ENCODE peak calls at places on chromosome 22, in six cellular contexts. One of them, this sample, is unnamed.

GRCh38 chr22:49367016-49367697 is 460.5 kb downstream of the BRD1 start:
- DNase-seq in foreskin fibroblast: peak
- DNase-seq in breast epithelium: peak
- DNase-seq in heart left ventricle: no peak
- DNase-seq in CD8-positive, alpha-beta memory T cell: no peak
- DNase-seq in IMR-90: no peak
- DNase-seq in this sample: no peak

GRCh38 chr22:49330421-49331222 is 497.1 kb downstream of the BRD1 start:
- DNase-seq in foreskin fibroblast: no peak
- DNase-seq in breast epithelium: peak
- DNase-seq in heart left ventricle: no peak
- DNase-seq in CD8-positive, alpha-beta memory T cell: no peak
- DNase-seq in IMR-90: no peak
- DNase-seq in this sample: no peak

GRCh38 chr22:44000123-44000522 is 24.0 kb upstream of the PARVB start:
- DNase-seq in foreskin fibroblast: no peak
- DNase-seq in breast epithelium: no peak
- DNase-seq in heart left ventricle: no peak
- DNase-seq in CD8-positive, alpha-beta memory T cell: no peak
- DNase-seq in IMR-90: no peak
- DNase-seq in this sample: no peak

GRCh38 chr22:49779226-49779625 is 48.4 kb downstream of the BRD1 start:
- DNase-seq in foreskin fibroblast: no peak
- DNase-seq in breast epithelium: no peak
- DNase-seq in heart left ventricle: no peak
- DNase-seq in CD8-positive, alpha-beta memory T cell: no peak
- DNase-seq in IMR-90: no peak
- DNase-seq in this sample: no peak

GRCh38 chr22:48141301-48141700 is 1378.9 kb downstream of the TBC1D22A start:
- DNase-seq in foreskin fibroblast: no peak
- DNase-seq in breast epithelium: no peak
- DNase-seq in heart left ventricle: no peak
- DNase-seq in CD8-positive, alpha-beta memory T cell: no peak
- DNase-seq in IMR-90: no peak
- DNase-seq in this sample: no peak

GRCh38 chr22:42317691-42318547 is 47.5 kb upstream of the TCF20 start:
- DNase-seq in foreskin fibroblast: no peak
- DNase-seq in breast epithelium: peak
- DNase-seq in heart left ventricle: peak
- DNase-seq in CD8-positive, alpha-beta memory T cell: no peak
- DNase-seq in IMR-90: no peak
- DNase-seq in this sample: no peak

GRCh38 chr22:17875631-17876030 is 101.4 kb upstream of the BID start:
- DNase-seq in foreskin fibroblast: no peak
- DNase-seq in breast epithelium: no peak
- DNase-seq in heart left ventricle: no peak
- DNase-seq in CD8-positive, alpha-beta memory T cell: no peak
- DNase-seq in IMR-90: no peak
- DNase-seq in this sample: no peak

GRCh38 chr22:30823015-30823370 is 128.3 kb downstream of the OSBP2 start:
- DNase-seq in foreskin fibroblast: peak
- DNase-seq in breast epithelium: no peak
- DNase-seq in heart left ventricle: no peak
- DNase-seq in CD8-positive, alpha-beta memory T cell: no peak
- DNase-seq in IMR-90: no peak
- DNase-seq in this sample: no peak

GRCh38 chr22:43305806-43306205 is 37.4 kb downstream of the SCUBE1 start:
- DNase-seq in foreskin fibroblast: no peak
- DNase-seq in breast epithelium: no peak
- DNase-seq in heart left ventricle: peak
- DNase-seq in CD8-positive, alpha-beta memory T cell: no peak
- DNase-seq in IMR-90: no peak
- DNase-seq in this sample: no peak

GRCh38 chr22:50674606-50675552 is 2.3 kb downstream of the SHANK3 start:
- DNase-seq in foreskin fibroblast: peak
- DNase-seq in breast epithelium: peak
- DNase-seq in heart left ventricle: no peak
- DNase-seq in CD8-positive, alpha-beta memory T cell: no peak
- DNase-seq in IMR-90: no peak
- DNase-seq in this sample: no peak

GRCh38 chr22:24975813-24976341 is 23.4 kb downstream of the KIAA1671 start:
- DNase-seq in foreskin fibroblast: no peak
- DNase-seq in breast epithelium: peak
- DNase-seq in heart left ventricle: no peak
- DNase-seq in CD8-positive, alpha-beta memory T cell: no peak
- DNase-seq in IMR-90: no peak
- DNase-seq in this sample: no peak

GRCh38 chr22:34669001-34669400 is 397.0 kb upstream of the ISX start:
- DNase-seq in foreskin fibroblast: peak
- DNase-seq in breast epithelium: no peak
- DNase-seq in heart left ventricle: no peak
- DNase-seq in CD8-positive, alpha-beta memory T cell: no peak
- DNase-seq in IMR-90: no peak
- DNase-seq in this sample: no peak

GRCh38 chr22:48782817-48783511 is 1044.7 kb downstream of the BRD1 start:
- DNase-seq in foreskin fibroblast: no peak
- DNase-seq in breast epithelium: no peak
- DNase-seq in heart left ventricle: peak
- DNase-seq in CD8-positive, alpha-beta memory T cell: no peak
- DNase-seq in IMR-90: no peak
- DNase-seq in this sample: no peak

GRCh38 chr22:50526849-50527801 is 1.7 kb upstream of the SCO2 start:
- DNase-seq in foreskin fibroblast: peak
- DNase-seq in breast epithelium: peak
- DNase-seq in heart left ventricle: peak
- DNase-seq in CD8-positive, alpha-beta memory T cell: no peak
- DNase-seq in IMR-90: no peak
- DNase-seq in this sample: no peak

GRCh38 chr22:48310740-48311139 is 1516.9 kb downstream of the BRD1 start:
- DNase-seq in foreskin fibroblast: no peak
- DNase-seq in breast epithelium: no peak
- DNase-seq in heart left ventricle: no peak
- DNase-seq in CD8-positive, alpha-beta memory T cell: no peak
- DNase-seq in IMR-90: no peak
- DNase-seq in this sample: no peak

GRCh38 chr22:42272431-42273004 is 2.1 kb upstream of the TCF20 start:
- DNase-seq in foreskin fibroblast: no peak
- DNase-seq in breast epithelium: no peak
- DNase-seq in heart left ventricle: no peak
- DNase-seq in CD8-positive, alpha-beta memory T cell: no peak
- DNase-seq in IMR-90: no peak
- DNase-seq in this sample: no peak

GRCh38 chr22:42432818-42433217 is 615 bp upstream of the NFAM1 start:
- DNase-seq in foreskin fibroblast: no peak
- DNase-seq in breast epithelium: no peak
- DNase-seq in heart left ventricle: no peak
- DNase-seq in CD8-positive, alpha-beta memory T cell: no peak
- DNase-seq in IMR-90: no peak
- DNase-seq in this sample: no peak

GRCh38 chr22:35972559-35972958 is 56.1 kb downstream of the RBFOX2 start:
- DNase-seq in foreskin fibroblast: peak
- DNase-seq in breast epithelium: no peak
- DNase-seq in heart left ventricle: no peak
- DNase-seq in CD8-positive, alpha-beta memory T cell: no peak
- DNase-seq in IMR-90: no peak
- DNase-seq in this sample: no peak

GRCh38 chr22:36277482-36278291 is 24.8 kb downstream of the APOL1 start:
- DNase-seq in foreskin fibroblast: peak
- DNase-seq in breast epithelium: no peak
- DNase-seq in heart left ventricle: no peak
- DNase-seq in CD8-positive, alpha-beta memory T cell: peak
- DNase-seq in IMR-90: peak
- DNase-seq in this sample: peak

GRCh38 chr22:42283288-42284229 is 13.1 kb upstream of the TCF20 start:
- DNase-seq in foreskin fibroblast: peak
- DNase-seq in breast epithelium: no peak
- DNase-seq in heart left ventricle: no peak
- DNase-seq in CD8-positive, alpha-beta memory T cell: no peak
- DNase-seq in IMR-90: no peak
- DNase-seq in this sample: no peak

GRCh38 chr22:41775976-41776375 is 24.5 kb upstream of the CCDC134 start:
- DNase-seq in foreskin fibroblast: no peak
- DNase-seq in breast epithelium: no peak
- DNase-seq in heart left ventricle: no peak
- DNase-seq in CD8-positive, alpha-beta memory T cell: no peak
- DNase-seq in IMR-90: no peak
- DNase-seq in this sample: no peak

GRCh38 chr22:34804588-34804987 is 261.4 kb upstream of the ISX start:
- DNase-seq in foreskin fibroblast: no peak
- DNase-seq in breast epithelium: no peak
- DNase-seq in heart left ventricle: no peak
- DNase-seq in CD8-positive, alpha-beta memory T cell: no peak
- DNase-seq in IMR-90: no peak
- DNase-seq in this sample: peak

GRCh38 chr22:50305658-50306566 is 1.5 kb downstream of the PLXNB2 start:
- DNase-seq in foreskin fibroblast: peak
- DNase-seq in breast epithelium: peak
- DNase-seq in heart left ventricle: peak
- DNase-seq in CD8-positive, alpha-beta memory T cell: no peak
- DNase-seq in IMR-90: peak
- DNase-seq in this sample: no peak

GRCh38 chr22:30876221-30876751 is 92.3 kb downstream of the MORC2 start:
- DNase-seq in foreskin fibroblast: no peak
- DNase-seq in breast epithelium: no peak
- DNase-seq in heart left ventricle: no peak
- DNase-seq in CD8-positive, alpha-beta memory T cell: no peak
- DNase-seq in IMR-90: no peak
- DNase-seq in this sample: no peak

GRCh38 chr22:36180038-36180880 is 19.7 kb upstream of the APOL3 start:
- DNase-seq in foreskin fibroblast: peak
- DNase-seq in breast epithelium: peak
- DNase-seq in heart left ventricle: peak
- DNase-seq in CD8-positive, alpha-beta memory T cell: peak
- DNase-seq in IMR-90: peak
- DNase-seq in this sample: peak

GRCh38 chr22:45211435-45211834 is 29.3 kb downstream of the KIAA0930 start:
- DNase-seq in foreskin fibroblast: no peak
- DNase-seq in breast epithelium: no peak
- DNase-seq in heart left ventricle: no peak
- DNase-seq in CD8-positive, alpha-beta memory T cell: no peak
- DNase-seq in IMR-90: no peak
- DNase-seq in this sample: no peak
- H3K4me3 ChIP-seq in foreskin fibroblast: peak
- H3K4me3 ChIP-seq in breast epithelium: peak
- H3K4me3 ChIP-seq in heart left ventricle: peak
- H3K4me3 ChIP-seq in CD8-positive, alpha-beta memory T cell: no peak
- H3K4me3 ChIP-seq in IMR-90: no peak
- H3K4me3 ChIP-seq in this sample: no peak

DNA sequence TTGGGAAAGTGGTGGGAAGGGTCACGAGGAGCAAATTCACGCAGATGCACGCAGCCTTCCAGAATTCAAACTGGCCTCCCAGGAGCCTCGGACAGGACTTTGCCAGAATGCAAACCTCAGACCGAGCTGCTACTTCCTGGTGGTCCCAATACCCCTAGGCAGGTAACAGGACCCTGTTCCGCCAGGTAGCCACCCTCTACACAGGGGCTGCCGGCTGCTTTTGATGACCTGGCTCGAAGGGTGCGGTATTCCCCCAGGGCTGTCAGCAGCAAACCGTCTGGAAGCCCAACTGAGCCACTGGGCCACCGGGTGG is 81.7 kb downstream of the TRMU start:
- DNase-seq in foreskin fibroblast: no peak
- DNase-seq in breast epithelium: no peak
- DNase-seq in heart left ventricle: no peak
- DNase-seq in CD8-positive, alpha-beta memory T cell: no peak
- DNase-seq in IMR-90: no peak
- DNase-seq in this sample: no peak
- H3K4me3 ChIP-seq in foreskin fibroblast: no peak
- H3K4me3 ChIP-seq in breast epithelium: no peak
- H3K4me3 ChIP-seq in heart left ventricle: no peak
- H3K4me3 ChIP-seq in CD8-positive, alpha-beta memory T cell: no peak
- H3K4me3 ChIP-seq in IMR-90: no peak
- H3K4me3 ChIP-seq in this sample: no peak

GRCh38 chr22:45212992-45213751 is 27.5 kb downstream of the KIAA0930 start:
- DNase-seq in foreskin fibroblast: peak
- DNase-seq in breast epithelium: no peak
- DNase-seq in heart left ventricle: peak
- DNase-seq in CD8-positive, alpha-beta memory T cell: no peak
- DNase-seq in IMR-90: peak
- DNase-seq in this sample: no peak
- H3K4me3 ChIP-seq in foreskin fibroblast: peak
- H3K4me3 ChIP-seq in breast epithelium: peak
- H3K4me3 ChIP-seq in heart left ventricle: peak
- H3K4me3 ChIP-seq in CD8-positive, alpha-beta memory T cell: no peak
- H3K4me3 ChIP-seq in IMR-90: peak
- H3K4me3 ChIP-seq in this sample: no peak

DNA sequence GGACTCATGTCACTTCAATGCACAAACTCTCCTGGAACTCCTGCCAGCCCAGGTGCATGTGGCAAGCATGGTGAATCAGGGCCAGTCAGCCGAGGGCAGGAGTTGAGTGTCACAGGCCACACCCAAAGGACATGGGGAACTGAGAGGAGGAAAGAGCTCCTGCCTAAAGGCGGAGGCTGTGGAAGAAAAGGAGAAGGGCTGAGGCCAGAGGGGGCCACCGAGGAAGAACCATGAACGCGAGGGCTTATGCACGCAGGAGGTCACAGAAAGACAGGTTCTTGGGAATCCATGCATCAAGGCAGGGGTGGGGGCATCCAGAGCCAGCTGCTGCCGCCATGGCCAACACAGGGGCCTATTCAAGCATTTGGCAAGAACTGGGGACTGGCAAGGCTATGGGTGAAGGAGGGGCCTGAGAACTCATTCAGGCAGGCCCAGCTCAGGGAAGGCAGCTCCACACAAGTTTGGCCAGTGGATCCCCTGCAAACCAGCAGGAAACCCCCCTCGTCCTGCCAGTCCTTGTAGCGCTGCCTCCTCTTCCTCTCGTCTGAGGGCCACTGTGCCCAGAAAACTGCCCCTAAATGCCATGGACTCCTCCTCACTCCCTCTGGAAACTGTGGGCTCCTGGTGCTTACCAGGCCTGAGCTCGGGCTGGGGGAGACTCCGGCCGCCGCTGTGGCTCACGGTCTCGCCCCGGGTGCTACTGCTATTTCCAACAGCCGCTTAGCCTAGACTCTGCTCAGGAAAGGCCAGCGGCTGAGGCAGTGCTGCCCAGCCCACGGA is 15.4 kb downstream of the PPM1F start:
- DNase-seq in foreskin fibroblast: peak
- DNase-seq in breast epithelium: peak
- DNase-seq in heart left ventricle: no peak
- DNase-seq in CD8-positive, alpha-beta memory T cell: no peak
- DNase-seq in IMR-90: no peak
- DNase-seq in this sample: no peak
- H3K4me3 ChIP-seq in foreskin fibroblast: no peak
- H3K4me3 ChIP-seq in breast epithelium: peak
- H3K4me3 ChIP-seq in heart left ventricle: peak
- H3K4me3 ChIP-seq in CD8-positive, alpha-beta memory T cell: peak
- H3K4me3 ChIP-seq in IMR-90: no peak
- H3K4me3 ChIP-seq in this sample: no peak

DNA sequence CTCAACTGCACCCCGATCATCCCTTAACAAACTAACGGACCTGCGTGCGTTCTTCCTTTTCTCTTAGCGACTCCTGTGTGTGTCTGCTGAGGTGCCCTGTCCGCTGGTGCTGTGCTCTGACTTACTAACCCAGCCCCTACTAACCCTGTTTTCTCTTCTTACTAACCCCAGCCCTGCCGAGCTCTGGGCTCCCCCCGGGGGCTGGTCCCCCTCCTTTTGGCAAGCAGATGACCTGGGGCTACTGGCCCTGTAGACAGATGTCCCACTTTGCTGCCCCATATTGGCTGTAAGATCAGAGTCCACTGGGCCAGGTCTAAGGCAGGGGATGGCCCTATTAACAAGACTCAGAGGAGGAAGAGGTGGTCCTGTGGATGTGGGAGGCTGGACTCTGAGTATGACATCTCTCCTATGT is 14.7 kb downstream of the MIAT start:
- DNase-seq in foreskin fibroblast: no peak
- DNase-seq in breast epithelium: no peak
- DNase-seq in heart left ventricle: no peak
- DNase-seq in CD8-positive, alpha-beta memory T cell: peak
- DNase-seq in IMR-90: no peak
- DNase-seq in this sample: no peak
- H3K4me3 ChIP-seq in foreskin fibroblast: peak
- H3K4me3 ChIP-seq in breast epithelium: peak
- H3K4me3 ChIP-seq in heart left ventricle: peak
- H3K4me3 ChIP-seq in CD8-positive, alpha-beta memory T cell: peak
- H3K4me3 ChIP-seq in IMR-90: peak
- H3K4me3 ChIP-seq in this sample: peak